ENCODE peak calls at places on chromosomes 6 and 20, in six cellular contexts. B is heart left ventricle, X is heart right ventricle, F is ascending aorta, Z is sigmoid colon, U is tibial nerve. G is an unnamed sample.

GRCh38 chr6:142757827-142758226 is 187.1 kb downstream of the HIVEP2 start:
- DNase-seq in B (no peak), X (no peak), F (no peak), Z (no peak), U (no peak), G (no peak)

GRCh38 chr6:55180258-55180657 is 5.9 kb downstream of the HCRTR2 start:
- DNase-seq in B (no peak), X (no peak), F (no peak), Z (no peak), U (no peak), G (no peak)

GRCh38 chr20:47493175-47493953 is 8.3 kb upstream of the NCOA3 start:
- DNase-seq in B (peak; percentile 87), X (peak; percentile 91), F (peak; percentile 90), Z (peak; percentile 95), U (peak; percentile 97), G (peak; percentile 93)

GRCh38 chr20:61932711-61933480 is 132.8 kb downstream of the TAF4 start:
- DNase-seq in B (peak; percentile 55), X (no peak), F (peak; percentile 48), Z (peak; percentile 46), U (no peak), G (no peak)

GRCh38 chr6:106360410-106360988 is at the start of gene CRYBG1:
- DNase-seq in B (peak; percentile 71), X (no peak), F (peak; percentile 66), Z (peak; percentile 74), U (peak; percentile 13), G (peak; percentile 61)

GRCh38 chr6:127812985-127813681 is 87.7 kb downstream of the THEMIS start:
- DNase-seq in B (no peak), X (no peak), F (no peak), Z (no peak), U (no peak), G (no peak)

GRCh38 chr6:20377623-20378265 is 23.9 kb upstream of the E2F3 start:
- DNase-seq in B (no peak), X (no peak), F (no peak), Z (no peak), U (no peak), G (no peak)

GRCh38 chr6:70706491-70707123 is 38.9 kb downstream of the SMAP1 start:
- DNase-seq in B (no peak), X (no peak), F (no peak), Z (no peak), U (peak; percentile 26), G (no peak)

GRCh38 chr6:150729188-150729748 is 129.6 kb downstream of the PLEKHG1 start:
- DNase-seq in B (no peak), X (no peak), F (no peak), Z (no peak), U (no peak), G (no peak)

GRCh38 chr20:22383156-22383555 is 201.2 kb downstream of the FOXA2 start:
- DNase-seq in B (no peak), X (no peak), F (no peak), Z (no peak), U (no peak), G (no peak)

GRCh38 chr6:107491059-107491609 is 1.2 kb downstream of the SOBP start:
- DNase-seq in B (peak; percentile 90), X (peak; percentile 78), F (peak; percentile 83), Z (peak; percentile 91), U (peak; percentile 38), G (peak; percentile 75)

GRCh38 chr6:35181933-35182612 is 31.7 kb upstream of the SCUBE3 start:
- DNase-seq in B (peak; percentile 78), X (no peak), F (peak; percentile 88), Z (peak; percentile 83), U (peak; percentile 40), G (peak; percentile 81)
- H3K4me1 ChIP-seq in B (peaks cover 22% of the 10 kb centered on the region), X (peaks cover 38% of the 10 kb centered on the region), F (peaks cover 12% of the 10 kb centered on the region), Z (no peaks in the 10 kb centered on the region), U (peaks cover 9% of the 10 kb centered on the region), G (peaks cover 10% of the 10 kb centered on the region)

GRCh38 chr20:34864216-34864615 is 8.4 kb downstream of the GGT7 start:
- DNase-seq in B (no peak), X (no peak), F (no peak), Z (no peak), U (no peak), G (no peak)
- TF ChIP-seq CTCF in B (no peak), X (no peak), F (no peak), Z (no peak), U (no peak), G (no peak)

GRCh38 chr6:7813193-7813592 is 87.3 kb downstream of the BMP6 start:
- DNase-seq in B (no peak), X (no peak), F (no peak), Z (no peak), U (no peak), G (no peak)

GRCh38 chr6:7809346-7809745 is 83.4 kb downstream of the BMP6 start:
- DNase-seq in B (no peak), X (no peak), F (no peak), Z (no peak), U (no peak), G (no peak)

GRCh38 chr6:7813704-7814103 is 87.8 kb downstream of the BMP6 start:
- DNase-seq in B (no peak), X (no peak), F (no peak), Z (no peak), U (no peak), G (no peak)

GRCh38 chr6:7812623-7813022 is 86.7 kb downstream of the BMP6 start:
- DNase-seq in B (no peak), X (no peak), F (no peak), Z (no peak), U (no peak), G (no peak)

GRCh38 chr6:7811441-7811840 is 85.5 kb downstream of the BMP6 start:
- DNase-seq in B (no peak), X (no peak), F (no peak), Z (no peak), U (no peak), G (no peak)
- H3K27ac ChIP-seq in B (no peak overlapping the region), X (no peak overlapping the region), F (no peak overlapping the region), Z (no peak overlapping the region), U (no peak overlapping the region), G (no peak overlapping the region)

DNA sequence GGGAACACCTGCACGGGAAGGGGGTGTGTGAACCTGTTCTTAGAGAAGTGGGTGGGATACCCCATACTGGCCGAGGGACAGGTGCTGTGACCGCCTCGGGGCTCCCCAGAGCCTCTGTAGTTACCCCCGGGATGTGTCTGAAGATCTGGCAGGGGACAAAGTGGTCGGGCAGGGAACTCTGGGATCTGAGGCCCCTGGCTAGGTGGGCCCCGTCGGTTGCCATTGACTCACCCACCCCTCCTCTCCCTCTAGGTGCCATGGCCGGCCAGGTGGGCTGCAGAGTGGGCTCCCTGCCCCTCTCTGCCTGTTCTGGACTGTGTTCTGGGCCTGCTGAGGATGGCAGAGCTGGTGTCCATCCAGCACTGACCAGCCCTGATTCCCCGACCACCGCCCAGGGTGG is 4.3 kb downstream of the BIRC7 start:
- DNase-seq in B (no peak), X (no peak), F (no peak), Z (no peak), U (no peak), G (no peak)
- H3K4me1 ChIP-seq in B (no peaks in the 10 kb centered on the region), X (no peaks in the 10 kb centered on the region), F (no peaks in the 10 kb centered on the region), Z (no peaks in the 10 kb centered on the region), U (no peaks in the 10 kb centered on the region), G (no peaks in the 10 kb centered on the region)

GRCh38 chr6:4280031-4280430 is 144.7 kb upstream of the ECI2 start:
- DNase-seq in B (no peak), X (no peak), F (no peak), Z (no peak), U (no peak), G (no peak)

GRCh38 chr6:4282926-4283325 is 147.6 kb upstream of the ECI2 start:
- DNase-seq in B (no peak), X (no peak), F (no peak), Z (no peak), U (no peak), G (no peak)

GRCh38 chr6:4280721-4281120 is 145.3 kb upstream of the ECI2 start:
- DNase-seq in B (no peak), X (no peak), F (no peak), Z (no peak), U (no peak), G (no peak)

DNA sequence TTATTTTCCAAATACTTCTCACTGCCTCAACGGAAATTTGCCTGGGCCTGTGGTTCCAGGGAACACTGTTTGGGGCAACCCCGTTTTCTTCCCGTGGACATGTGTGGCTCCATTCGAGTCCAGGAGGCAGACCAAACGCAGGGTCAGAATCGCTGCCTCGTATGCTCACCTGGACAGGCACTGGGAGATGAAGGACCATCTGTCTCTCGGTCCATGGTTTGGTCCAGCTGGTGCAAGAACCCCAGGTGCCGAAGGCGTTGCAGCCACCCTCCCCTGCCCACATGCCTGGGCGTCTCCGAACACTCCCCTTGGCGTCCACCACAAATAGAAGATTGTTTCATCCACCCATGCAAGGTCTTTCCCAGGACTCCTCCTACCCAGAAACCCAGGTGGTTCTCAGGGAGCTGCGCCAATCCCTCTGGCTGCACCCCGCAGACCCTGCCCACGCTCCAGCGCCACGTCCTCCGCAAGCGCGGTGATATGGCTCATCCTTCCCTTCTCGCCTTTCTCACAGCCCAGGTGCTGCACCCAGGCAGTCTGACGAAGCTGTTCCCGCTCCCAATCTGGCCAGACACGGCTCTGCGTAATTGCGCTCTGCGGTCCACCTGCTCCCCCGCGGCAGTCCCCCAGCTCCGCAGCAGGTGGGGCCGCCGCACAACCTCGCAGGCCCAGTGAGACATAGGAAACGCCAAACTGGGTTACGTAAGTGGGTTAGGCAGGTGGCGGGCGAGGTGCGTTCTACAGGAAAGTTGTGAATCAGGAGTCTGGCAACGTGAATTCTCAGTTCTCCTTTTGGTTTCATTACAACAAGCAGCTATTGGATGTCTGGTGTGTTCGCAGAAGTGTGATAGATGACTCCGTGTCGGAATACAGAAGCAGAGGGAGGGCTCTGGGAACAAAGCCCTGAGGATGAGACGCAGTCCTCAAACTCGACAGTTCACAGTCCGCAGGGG is 146.2 kb upstream of the ECI2 start:
- DNase-seq in B (no peak), X (peak; percentile 38), F (no peak), Z (peak; percentile 72), U (no peak), G (peak; percentile 52)
- TF ChIP-seq CTCF in B (peak; percentile 34), X (peak; percentile 13), F (peak; percentile 13), Z (peak; percentile 34), U (peak; percentile 20), G (peak; percentile 54)

GRCh38 chr20:41231136-41231535 is 86.4 kb downstream of the ZHX3 start:
- DNase-seq in B (no peak), X (no peak), F (no peak), Z (no peak), U (no peak), G (no peak)

GRCh38 chr20:41233976-41234514 is 83.5 kb downstream of the ZHX3 start:
- DNase-seq in B (no peak), X (no peak), F (no peak), Z (no peak), U (no peak), G (no peak)

GRCh38 chr20:41234546-41234945 is 83.0 kb downstream of the ZHX3 start:
- DNase-seq in B (no peak), X (peak; percentile 39), F (peak; percentile 81), Z (no peak), U (no peak), G (peak; percentile 77)

GRCh38 chr20:41231850-41232249 is 85.7 kb downstream of the ZHX3 start:
- DNase-seq in B (no peak), X (no peak), F (no peak), Z (no peak), U (no peak), G (no peak)

GRCh38 chr20:41232971-41233926 is 84.3 kb downstream of the ZHX3 start:
- DNase-seq in B (no peak), X (no peak), F (no peak), Z (no peak), U (no peak), G (no peak)
- H3K27ac ChIP-seq in B (peak overlapping the region; percentile 74), X (peak overlapping the region; percentile 84), F (peak overlapping the region; percentile 89), Z (peak overlapping the region; percentile 59), U (peak overlapping the region; percentile 54), G (peak overlapping the region; percentile 72)

GRCh38 chr6:100454571-100455229 is 10.0 kb downstream of the SIM1 start:
- DNase-seq in B (no peak), X (no peak), F (no peak), Z (no peak), U (no peak), G (no peak)
- H3K4me1 ChIP-seq in B (peaks cover 5% of the 10 kb centered on the region), X (no peaks in the 10 kb centered on the region), F (no peaks in the 10 kb centered on the region), Z (no peaks in the 10 kb centered on the region), U (peaks cover 4% of the 10 kb centered on the region), G (peaks cover 15% of the 10 kb centered on the region)